ENCODE peak calls at places on chromosomes 13 and 19, in seven cellular contexts. W is heart right ventricle; H is astrocyte of the spinal cord; V is AG10803; N is CD8-positive, alpha-beta memory T cell; T is IMR-90; J is body of pancreas. X is an unnamed sample.
A peak's percentile ranks its signal among the peaks of the same experiment; 100 is the strongest.

GRCh38 chr19:3110126-3110825 is 16.1 kb downstream of the GNA11 start:
- DNase-seq in W (no peak), H (no peak), V (no peak), N (no peak), T (no peak), J (no peak), X (no peak)

GRCh38 chr19:9789066-9789465 is 20.5 kb upstream of the ZNF846 start:
- DNase-seq in W (no peak), H (no peak), V (no peak), N (no peak), T (no peak), J (no peak), X (no peak)

GRCh38 chr19:37655689-37656491 is 625 bp upstream of the ZFP30 start:
- DNase-seq in W (peak; percentile 86), H (peak; percentile 87), V (peak; percentile 76), N (peak; percentile 87), T (peak; percentile 68), J (peak; percentile 86), X (peak; percentile 30)

GRCh38 chr19:14526423-14526822 is 3.0 kb upstream of the TECR start:
- DNase-seq in W (no peak), H (no peak), V (no peak), N (no peak), T (no peak), J (no peak), X (no peak)

GRCh38 chr13:113766035-113766800 is 7.2 kb downstream of the TMEM255B start:
- DNase-seq in W (no peak), H (no peak), V (no peak), N (no peak), T (no peak), J (no peak), X (no peak)

GRCh38 chr13:97142452-97142851 is 79.7 kb upstream of the MBNL2 start:
- DNase-seq in W (peak; percentile 12), H (no peak), V (peak; percentile 27), N (no peak), T (no peak), J (peak; percentile 40), X (no peak)

GRCh38 chr13:99620806-99621205 is 119.5 kb downstream of the TM9SF2 start:
- DNase-seq in W (no peak), H (no peak), V (no peak), N (no peak), T (no peak), J (no peak), X (no peak)

GRCh38 chr19:55549500-55550320 is 4.4 kb upstream of the SBK3 start:
- DNase-seq in W (no peak), H (peak; percentile 85), V (peak; percentile 93), N (no peak), T (peak; percentile 93), J (no peak), X (peak; percentile 34)

GRCh38 chr19:43763473-43763939 is 8.7 kb upstream of the SMG9 start:
- DNase-seq in W (no peak), H (no peak), V (peak; percentile 30), N (no peak), T (peak; percentile 45), J (peak; percentile 32), X (no peak)

GRCh38 chr13:51034906-51035305 is 76.2 kb downstream of the C13orf42 start:
- DNase-seq in W (no peak), H (no peak), V (no peak), N (no peak), T (no peak), J (no peak), X (no peak)

GRCh38 chr13:110187501-110188161 is 119.3 kb downstream of the COL4A1 start:
- DNase-seq in W (peak; percentile 73), H (peak; percentile 73), V (peak; percentile 47), N (no peak), T (peak; percentile 78), J (peak; percentile 67), X (peak; percentile 56)

GRCh38 chr19:36213793-36214387 is 575 bp downstream of the ZNF565 start:
- DNase-seq in W (peak; percentile 7), H (no peak), V (peak; percentile 37), N (no peak), T (peak; percentile 45), J (peak; percentile 33), X (no peak)
- H3K4me3 ChIP-seq in W (peak overlapping the region; percentile 85), H (peak overlapping the region; percentile 83), V (peak overlapping the region; percentile 99), N (peak overlapping the region; percentile 96), T (peak overlapping the region; percentile 67), J (peak overlapping the region; percentile 46), X (peak overlapping the region; percentile 95)

DNA sequence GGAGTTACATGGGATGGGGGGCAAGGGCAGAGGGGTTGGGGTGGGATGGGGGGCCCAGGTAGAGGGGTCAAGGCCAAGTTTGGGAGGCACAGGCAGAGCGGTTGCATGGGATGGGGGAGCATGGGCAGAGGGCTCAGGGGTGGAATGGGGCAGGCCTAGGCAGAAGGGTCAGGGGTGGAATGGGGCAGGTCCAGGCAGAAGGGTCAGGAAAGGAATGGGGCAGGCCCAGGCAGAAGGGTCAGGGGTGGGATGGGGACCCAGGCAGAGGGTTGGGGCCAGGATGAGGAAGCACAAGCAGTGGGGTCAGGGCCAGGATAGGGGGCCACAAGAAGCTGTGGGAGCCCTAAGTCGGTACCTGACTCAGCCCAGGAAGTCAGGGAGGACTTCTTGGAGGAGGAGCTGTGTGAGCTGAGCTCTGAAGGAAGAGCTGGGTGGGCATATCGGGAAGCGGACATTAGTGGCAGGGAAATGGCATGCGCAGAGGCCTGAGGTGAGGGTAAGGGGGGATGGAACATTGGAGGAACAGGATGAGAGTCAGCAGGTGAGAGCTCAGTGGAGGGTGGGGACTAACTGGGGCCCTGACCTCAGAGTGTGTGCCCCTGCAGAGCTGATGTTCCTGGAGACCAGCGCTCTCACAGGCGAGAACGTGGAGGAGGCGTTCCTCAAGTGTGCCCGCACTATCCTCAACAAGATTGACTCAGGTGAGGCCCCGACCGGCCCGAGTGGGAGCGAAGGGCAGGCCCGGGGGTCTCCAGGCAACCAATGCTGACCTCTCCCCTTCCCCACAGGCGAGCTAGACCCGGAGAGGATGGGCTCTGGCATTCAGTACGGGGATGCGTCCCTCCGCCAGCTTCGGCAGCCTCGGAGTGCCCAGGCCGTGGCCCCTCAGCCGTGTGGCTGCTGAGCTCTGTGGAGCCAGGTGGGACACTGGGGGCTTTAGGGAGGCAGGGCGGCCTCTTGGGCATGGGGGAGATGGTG is 8.3 kb downstream of the RAB4B start:
- DNase-seq in W (no peak), H (no peak), V (no peak), N (no peak), T (no peak), J (no peak), X (no peak)
- H3K4me3 ChIP-seq in W (no peak overlapping the region), H (no peak overlapping the region), V (no peak overlapping the region), N (no peak overlapping the region), T (no peak overlapping the region), J (no peak overlapping the region), X (no peak overlapping the region)

DNA sequence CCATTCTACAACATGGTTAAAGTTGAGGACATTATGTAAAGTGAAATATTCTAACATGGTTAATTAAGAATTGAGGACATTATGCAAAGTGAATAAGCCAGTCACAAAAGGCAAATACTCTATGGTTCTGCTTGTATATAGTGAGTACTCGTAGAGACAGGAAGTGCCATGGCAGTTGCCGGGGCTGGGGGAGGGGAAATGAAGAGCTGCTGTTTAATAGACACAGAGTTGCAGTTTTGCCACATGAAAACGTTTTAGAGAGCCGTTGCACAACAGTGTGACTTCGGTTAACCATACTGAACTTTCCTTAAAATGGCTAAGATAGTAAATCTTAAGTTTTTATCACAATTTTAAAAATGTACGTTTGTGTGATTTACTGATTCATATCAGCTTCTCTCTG is 176.9 kb downstream of the SHISA2 start:
- DNase-seq in W (no peak), H (no peak), V (no peak), N (peak; percentile 72), T (no peak), J (peak; percentile 15), X (no peak)
- H3K4me3 ChIP-seq in W (no peak overlapping the region), H (no peak overlapping the region), V (no peak overlapping the region), N (peak overlapping the region; percentile 19), T (no peak overlapping the region), J (no peak overlapping the region), X (no peak overlapping the region)

GRCh38 chr13:24671367-24672117 is 8.7 kb upstream of the ATP12A start:
- DNase-seq in W (peak; percentile 16), H (peak; percentile 64), V (peak; percentile 96), N (no peak), T (peak; percentile 72), J (peak; percentile 42), X (peak; percentile 72)
- H3K4me3 ChIP-seq in W (no peak overlapping the region), H (no peak overlapping the region), V (peak overlapping the region; percentile 48), N (no peak overlapping the region), T (no peak overlapping the region), J (no peak overlapping the region), X (peak overlapping the region; percentile 1)

GRCh38 chr13:40402931-40403412 is 263.5 kb downstream of the FOXO1 start:
- DNase-seq in W (no peak), H (peak; percentile 85), V (peak; percentile 68), N (no peak), T (peak; percentile 49), J (no peak), X (peak; percentile 45)
- H3K4me3 ChIP-seq in W (no peak overlapping the region), H (no peak overlapping the region), V (no peak overlapping the region), N (no peak overlapping the region), T (no peak overlapping the region), J (no peak overlapping the region), X (no peak overlapping the region)

GRCh38 chr19:19822148-19822429 is 539 bp upstream of the ZNF506 start:
- DNase-seq in W (no peak), H (no peak), V (peak; percentile 0), N (no peak), T (no peak), J (no peak), X (no peak)
- H3K4me3 ChIP-seq in W (peak overlapping the region; percentile 77), H (peak overlapping the region; percentile 88), V (peak overlapping the region; percentile 86), N (peak overlapping the region; percentile 52), T (peak overlapping the region; percentile 98), J (peak overlapping the region; percentile 28), X (peak overlapping the region; percentile 87)

DNA sequence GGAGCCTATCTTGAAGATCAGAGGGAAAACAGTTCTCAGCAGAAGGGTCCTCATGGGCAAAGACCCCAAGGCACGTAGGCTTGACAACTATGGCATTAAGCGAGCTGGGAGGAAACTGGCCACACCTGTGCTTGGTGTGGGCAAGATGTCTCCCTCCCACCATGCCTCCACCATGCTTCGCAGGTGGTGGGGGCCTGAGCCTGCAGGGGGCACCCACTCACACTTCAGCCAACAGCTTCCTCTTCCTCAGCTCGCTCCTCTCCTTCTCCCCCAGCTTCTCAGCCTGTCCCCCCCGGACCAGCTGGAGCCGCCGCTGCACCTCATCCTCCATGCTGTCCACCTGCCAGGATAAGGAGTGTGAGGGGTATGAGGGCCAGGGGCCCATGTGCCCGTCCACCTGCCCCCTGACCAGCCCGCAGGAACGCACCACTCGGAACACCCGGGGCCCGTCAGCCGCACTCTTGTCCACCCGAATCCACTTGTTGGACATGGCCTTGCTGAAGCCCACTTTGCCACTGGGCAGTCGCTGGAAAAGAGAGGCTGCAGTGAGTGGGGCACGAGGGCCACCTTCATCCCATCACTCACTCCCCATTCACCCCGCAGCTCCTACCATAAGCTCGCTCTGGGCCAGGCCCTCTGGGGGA is 3.4 kb downstream of the FARSA start:
- DNase-seq in W (no peak), H (no peak), V (no peak), N (no peak), T (no peak), J (no peak), X (no peak)
- H3K4me3 ChIP-seq in W (no peak overlapping the region), H (no peak overlapping the region), V (no peak overlapping the region), N (no peak overlapping the region), T (no peak overlapping the region), J (no peak overlapping the region), X (no peak overlapping the region)

GRCh38 chr19:1132625-1133383 is 29.0 kb downstream of the GPX4 start:
- DNase-seq in W (no peak), H (no peak), V (no peak), N (peak; percentile 36), T (no peak), J (no peak), X (no peak)
- H3K4me3 ChIP-seq in W (peak overlapping the region; percentile 68), H (peak overlapping the region; percentile 77), V (peak overlapping the region; percentile 87), N (peak overlapping the region; percentile 84), T (no peak overlapping the region), J (no peak overlapping the region), X (peak overlapping the region; percentile 72)